ENCODE peak calls at places on chromosomes 2 and 18, in five cellular contexts. U is AG04450, L is A549, E is HCT116, G is mammary epithelial cell. C is an unnamed sample.
A peak's percentile ranks its signal among the peaks of the same experiment; 100 is the strongest.

GRCh38 chr2:79569048-79569447 is 56.2 kb downstream of the CTNNA2 start:
- DNase-seq in E (no peak), L (no peak), U (no peak), G (no peak), C (no peak)

GRCh38 chr2:209771474-209772292 is at the start of gene UNC80:
- DNase-seq in L (peak; percentile 19), G (peak; percentile 60), E (no peak), U (peak; percentile 4), C (peak; percentile 67)

GRCh38 chr2:236246711-236247246 is 17.4 kb downstream of the ASB18 start:
- DNase-seq in G (no peak), L (no peak), E (no peak), U (no peak), C (no peak)

GRCh38 chr2:54000524-54000923 is 29.7 kb upstream of the PSME4 start:
- DNase-seq in E (no peak), L (no peak), G (no peak), U (no peak), C (no peak)

GRCh38 chr2:2021995-2022394 is 277.7 kb upstream of the PXDN start:
- DNase-seq in E (no peak), U (no peak), G (no peak), L (no peak), C (no peak)

GRCh38 chr2:223589901-223590300 is 12.3 kb downstream of the SCG2 start:
- DNase-seq in U (no peak), G (no peak), L (no peak), E (no peak), C (no peak)

GRCh38 chr2:50529600-50530218 is 502.2 kb downstream of the NRXN1 start:
- DNase-seq in G (peak; percentile 39), U (peak; percentile 15), E (peak; percentile 43), L (peak; percentile 41), C (peak; percentile 38)

GRCh38 chr18:68417166-68417776 is 297.6 kb downstream of the TMX3 start:
- DNase-seq in E (no peak), G (peak; percentile 26), U (no peak), L (no peak), C (no peak)

GRCh38 chr2:48849770-48850169 is 94.2 kb upstream of the LHCGR start:
- DNase-seq in E (no peak), U (peak; percentile 58), L (peak; percentile 4), G (peak; percentile 85), C (peak; percentile 57)

GRCh38 chr2:217689053-217689452 is 313.7 kb downstream of the TNS1 start:
- DNase-seq in E (no peak), U (no peak), G (no peak), L (no peak), C (no peak)

GRCh38 chr2:48841126-48841525 is 85.6 kb upstream of the LHCGR start:
- DNase-seq in L (no peak), G (no peak), U (no peak), E (no peak), C (peak; percentile 9)

GRCh38 chr2:239267411-239267941 is 133.3 kb downstream of the HDAC4 start:
- DNase-seq in U (no peak), G (peak; percentile 64), E (peak; percentile 53), L (no peak), C (peak; percentile 30)

GRCh38 chr2:2057125-2057721 is 273.9 kb downstream of the MYT1L start:
- DNase-seq in L (peak; percentile 31), G (no peak), E (peak; percentile 2), U (no peak), C (no peak)

GRCh38 chr2:179837408-179837807 is 24.0 kb downstream of the ZNF385B start:
- DNase-seq in U (no peak), G (peak; percentile 61), L (no peak), E (no peak), C (peak; percentile 28)

GRCh38 chr2:159098374-159098773 is 129.9 kb downstream of the TANC1 start:
- DNase-seq in G (no peak), E (no peak), L (peak; percentile 19), U (no peak), C (no peak)

GRCh38 chr18:74268933-74269620 is 22.7 kb downstream of the CYB5A start:
- DNase-seq in E (no peak), U (no peak), L (no peak), G (no peak), C (no peak)

GRCh38 chr2:14907014-14907612 is 274.6 kb downstream of the LRATD1 start:
- DNase-seq in U (no peak), E (no peak), G (no peak), L (peak; percentile 18), C (no peak)

GRCh38 chr18:715626-716025 is 3.2 kb upstream of the ENOSF1 start:
- DNase-seq in L (no peak), U (peak; percentile 13), E (no peak), G (peak; percentile 83), C (peak; percentile 14)

GRCh38 chr2:110873056-110873502 is 140.7 kb downstream of the ACOXL start:
- DNase-seq in G (no peak), E (no peak), L (no peak), U (no peak), C (no peak)

GRCh38 chr2:19911799-19912509 is 10.2 kb upstream of the TTC32 start:
- DNase-seq in E (peak; percentile 92), G (peak; percentile 98), L (peak; percentile 31), U (peak; percentile 33), C (peak; percentile 86)

GRCh38 chr2:216220976-216221375 is 111.8 kb downstream of the XRCC5 start:
- DNase-seq in E (no peak), L (no peak), G (no peak), U (no peak), C (no peak)

GRCh38 chr18:55440988-55441387 is 147.0 kb downstream of the TCF4 start:
- DNase-seq in E (no peak), G (no peak), L (no peak), U (no peak), C (no peak)

GRCh38 chr2:9127316-9127715 is 79.3 kb upstream of the ASAP2 start:
- DNase-seq in U (no peak), G (no peak), E (no peak), L (no peak), C (no peak)

DNA sequence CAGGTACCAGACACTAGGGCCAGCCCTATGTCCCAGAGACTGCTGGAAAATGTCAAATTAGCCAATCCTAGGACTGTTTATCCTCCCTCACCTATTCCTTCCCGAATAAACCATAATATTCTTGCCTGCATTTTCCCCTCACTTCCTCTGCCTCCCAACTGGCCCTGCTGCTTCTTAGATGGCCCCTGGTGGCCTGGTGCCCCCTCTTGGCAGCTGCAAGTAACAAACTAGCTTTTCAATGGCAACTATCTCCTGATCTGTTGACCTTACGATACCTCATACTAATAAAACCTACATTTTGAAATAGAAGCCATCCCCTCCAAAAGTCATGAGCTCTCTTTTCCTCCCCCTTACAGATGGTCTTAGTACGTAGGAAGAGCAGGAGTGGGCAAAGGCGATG is 132.0 kb downstream of the ALPK2 start:
- DNase-seq in E (peak; percentile 10), L (peak; percentile 32), G (no peak), U (no peak), C (peak; percentile 3)
- TF ChIP-seq CTCF in E (peak; percentile 67), L (no peak), G (peak; percentile 53), U (peak; percentile 25), C (no peak)

GRCh38 chr18:56445422-56445821 is 193.0 kb downstream of the TXNL1 start:
- DNase-seq in G (no peak), L (no peak), U (no peak), E (no peak), C (no peak)

GRCh38 chr18:56443508-56443907 is 194.9 kb downstream of the TXNL1 start:
- DNase-seq in G (no peak), U (no peak), L (no peak), E (no peak), C (no peak)

GRCh38 chr18:56453576-56453975 is 184.8 kb downstream of the TXNL1 start:
- DNase-seq in E (no peak), U (no peak), L (no peak), G (no peak), C (no peak)

GRCh38 chr18:56451188-56451587 is 187.2 kb downstream of the TXNL1 start:
- DNase-seq in U (no peak), L (no peak), E (no peak), G (peak; percentile 62), C (no peak)

GRCh38 chr18:56447972-56448371 is 190.4 kb downstream of the TXNL1 start:
- DNase-seq in G (no peak), L (no peak), E (no peak), U (no peak), C (no peak)
- H3K27ac ChIP-seq in G (no peak overlapping the region), L (no peak overlapping the region), E (no peak overlapping the region), U (no peak overlapping the region), C (no peak overlapping the region)

GRCh38 chr18:31506024-31506742 is 8.2 kb downstream of the DSG2 start:
- DNase-seq in G (no peak), L (peak; percentile 63), E (no peak), U (no peak), C (no peak)
- TF ChIP-seq CTCF in G (peak; percentile 52), L (peak; percentile 48), E (peak; percentile 63), U (no peak), C (peak; percentile 59)

GRCh38 chr18:43934322-43935050 is 657.2 kb upstream of the SYT4 start:
- DNase-seq in G (no peak), E (no peak), L (no peak), U (no peak), C (no peak)

GRCh38 chr18:43932140-43932539 is 654.9 kb upstream of the SYT4 start:
- DNase-seq in L (no peak), G (no peak), E (no peak), U (no peak), C (no peak)

GRCh38 chr18:43935051-43935412 is 657.7 kb upstream of the SYT4 start:
- DNase-seq in G (no peak), U (peak; percentile 71), E (no peak), L (no peak), C (no peak)

GRCh38 chr18:43933177-43933576 is 655.9 kb upstream of the SYT4 start:
- DNase-seq in U (no peak), G (no peak), E (no peak), L (no peak), C (no peak)

GRCh38 chr18:43931439-43931838 is 654.1 kb upstream of the SYT4 start:
- DNase-seq in L (no peak), E (no peak), U (no peak), G (no peak), C (no peak)
- H3K27ac ChIP-seq in L (no peak overlapping the region), E (no peak overlapping the region), U (no peak overlapping the region), G (no peak overlapping the region), C (no peak overlapping the region)

GRCh38 chr2:219057709-219058540 is 2.8 kb downstream of the IHH start:
- DNase-seq in G (peak; percentile 44), U (no peak), E (peak; percentile 26), L (peak; percentile 60), C (peak; percentile 59)
- TF ChIP-seq CTCF in G (peak; percentile 78), U (peak; percentile 89), E (peak; percentile 83), L (peak; percentile 80), C (peak; percentile 89)

C was measured in RWPE1.